ENCODE peak calls at places on chromosomes 4 and X, in ten cellular contexts. J is breast epithelium, H is SK-N-SH, U is endothelial cell of umbilical vein, Y is HCT116, F is suprapubic skin, W is transverse colon, R is GM23338, M is HL-60, C is HepG2. D is an unnamed sample.

GRCh38 chrX:38052096-38052495 is 45.7 kb downstream of the SYTL5 start:
- DNase-seq in J (no peak), H (no peak), U (peak; percentile 35), Y (peak; percentile 56), F (no peak), W (no peak), R (no peak), M (no peak), C (no peak), D (no peak)

GRCh38 chr4:157992038-157992706 is 180.7 kb downstream of the GASK1B start:
- DNase-seq in J (no peak), H (peak; percentile 10), U (peak; percentile 92), Y (peak; percentile 73), F (no peak), W (no peak), R (peak; percentile 84), M (peak; percentile 60), C (peak; percentile 60), D (no peak)

GRCh38 chr4:74014332-74014731 is 15.9 kb upstream of the CXCL5 start:
- DNase-seq in J (no peak), H (no peak), U (no peak), Y (no peak), F (no peak), W (no peak), R (no peak), M (no peak), C (no peak), D (no peak)

GRCh38 chr4:35175487-35175886 is 1068.8 kb downstream of the ARAP2 start:
- DNase-seq in J (no peak), H (no peak), U (no peak), Y (no peak), F (no peak), W (no peak), R (no peak), M (no peak), C (no peak), D (no peak)

GRCh38 chrX:31376408-31376807 is 304.6 kb upstream of the FTHL17 start:
- DNase-seq in J (no peak), H (no peak), U (no peak), Y (no peak), F (no peak), W (no peak), R (no peak), M (no peak), C (no peak), D (no peak)

GRCh38 chrX:102958794-102959193 is 21.7 kb downstream of the RAB40AL start:
- DNase-seq in J (no peak), H (no peak), U (no peak), Y (no peak), F (no peak), W (no peak), R (no peak), M (no peak), C (no peak), D (no peak)

GRCh38 chr4:117560329-117560728 is 474.0 kb upstream of the NDST3 start:
- DNase-seq in J (no peak), H (no peak), U (peak; percentile 11), Y (peak; percentile 7), F (no peak), W (no peak), R (peak; percentile 4), M (no peak), C (no peak), D (peak; percentile 50)

GRCh38 chr4:102168580-102168979 is 176.7 kb downstream of the SLC39A8 start:
- DNase-seq in J (no peak), H (no peak), U (no peak), Y (no peak), F (no peak), W (no peak), R (no peak), M (no peak), C (no peak), D (no peak)

GRCh38 chr4:128228778-128229457 is 58.7 kb downstream of the PGRMC2 start:
- DNase-seq in J (no peak), H (peak; percentile 11), U (no peak), Y (no peak), F (no peak), W (no peak), R (no peak), M (no peak), C (no peak), D (no peak)

GRCh38 chr4:16029329-16029728 is 54.5 kb downstream of the PROM1 start:
- DNase-seq in J (no peak), H (no peak), U (no peak), Y (no peak), F (no peak), W (no peak), R (peak; percentile 61), M (no peak), C (peak; percentile 37), D (no peak)

GRCh38 chr4:5019796-5020195 is 538 bp upstream of the CYTL1 start:
- DNase-seq in J (no peak), H (peak; percentile 48), U (no peak), Y (no peak), F (no peak), W (no peak), R (peak; percentile 39), M (no peak), C (no peak), D (no peak)

GRCh38 chrX:13250831-13251612 is 68.8 kb downstream of the ATXN3L start:
- DNase-seq in J (no peak), H (no peak), U (peak; percentile 89), Y (no peak), F (no peak), W (no peak), R (no peak), M (peak; percentile 84), C (no peak), D (no peak)

GRCh38 chr4:90207887-90208454 is 80.8 kb downstream of the CCSER1 start:
- DNase-seq in J (no peak), H (no peak), U (no peak), Y (no peak), F (no peak), W (no peak), R (peak; percentile 22), M (no peak), C (no peak), D (no peak)

DNA sequence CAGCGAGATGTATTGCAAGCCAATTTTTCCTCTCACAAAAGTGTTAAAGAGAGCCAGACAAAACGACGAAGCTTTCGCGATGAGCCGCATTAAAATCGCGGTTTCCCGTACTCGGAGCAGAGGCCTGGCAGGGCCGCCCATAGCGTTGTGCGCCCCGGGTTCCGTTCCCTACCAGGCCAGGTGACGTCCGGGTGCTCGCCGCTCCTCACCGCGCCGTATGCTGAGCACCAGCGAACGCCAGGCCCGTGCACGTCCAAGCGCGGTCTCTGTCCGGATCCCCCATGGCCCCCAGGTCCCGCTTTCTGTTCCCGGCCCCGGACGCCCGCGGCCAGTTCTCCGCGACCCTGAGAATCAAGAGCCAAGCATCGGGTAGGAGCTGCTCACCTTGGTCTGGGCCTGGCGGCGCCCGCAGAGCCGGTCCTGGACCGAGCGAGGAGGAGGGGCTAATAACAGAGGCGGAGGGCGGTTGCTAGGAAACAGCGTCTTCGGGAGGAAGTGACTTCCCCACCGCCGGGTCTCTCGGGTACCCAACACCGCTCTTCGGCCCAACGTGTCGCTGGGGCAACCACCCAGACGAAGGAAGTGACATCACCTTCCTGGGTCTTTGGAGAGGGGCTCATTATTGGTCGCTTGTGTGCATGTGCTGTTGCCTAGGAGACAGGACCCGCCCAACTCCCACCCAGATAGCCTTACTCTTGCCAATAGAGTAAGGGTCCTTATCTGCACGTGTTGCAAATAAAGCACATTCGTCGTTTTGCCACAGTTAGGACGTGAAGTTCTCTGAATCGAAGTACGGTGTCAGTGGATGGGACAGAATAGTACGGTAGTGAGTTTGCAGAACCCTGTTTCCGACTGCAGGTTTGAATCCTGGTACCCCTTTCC is at the start of gene MAP9:
- DNase-seq in J (peak; percentile 81), H (peak; percentile 93), U (peak; percentile 38), Y (no peak), F (peak; percentile 84), W (peak; percentile 76), R (peak; percentile 99), M (no peak), C (no peak), D (peak; percentile 68)
- TF ChIP-seq POLR2AphosphoS5 in J (no peak), H (peak; percentile 74), U (no peak), Y (no peak), F (no peak), W (no peak), R (peak; percentile 77), M (no peak), C (no peak), D (no peak)

GRCh38 chr4:40202474-40202873 is 5.6 kb downstream of the RHOH start:
- DNase-seq in J (no peak), H (no peak), U (no peak), Y (no peak), F (no peak), W (no peak), R (no peak), M (no peak), C (no peak), D (no peak)
- H3K27ac ChIP-seq in J (no peak overlapping the region), H (no peak overlapping the region), U (no peak overlapping the region), Y (no peak overlapping the region), F (no peak overlapping the region), W (peak overlapping the region; percentile 79), R (no peak overlapping the region), M (peak overlapping the region; percentile 40), C (no peak overlapping the region), D (peak overlapping the region; percentile 99)

DNA sequence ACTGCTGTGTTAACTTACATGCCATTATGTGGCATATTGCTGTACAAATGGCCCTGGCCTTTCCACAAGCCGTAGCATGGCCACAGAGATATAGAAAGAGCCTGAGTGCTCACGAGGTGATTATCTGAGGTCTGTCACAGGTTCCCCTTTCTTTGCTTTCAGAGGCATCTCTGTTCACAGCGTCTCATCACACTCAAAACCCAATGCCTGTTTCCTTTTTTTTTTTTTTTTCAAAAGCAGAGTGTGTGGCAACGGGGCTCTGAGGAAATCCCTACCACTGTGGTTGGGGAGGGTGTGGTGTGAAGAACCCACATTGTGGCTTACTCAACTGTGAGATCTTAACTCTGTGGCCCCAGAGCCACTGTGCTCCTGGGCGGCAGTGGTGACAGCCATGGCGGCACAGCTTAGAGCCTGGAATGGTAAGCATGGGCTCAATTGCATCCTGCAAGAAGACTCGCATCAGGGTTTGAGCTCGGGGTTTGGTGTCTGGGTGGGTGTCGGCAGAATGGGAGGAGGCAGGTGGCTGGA is 30.8 kb downstream of the RTL5 start:
- DNase-seq in J (no peak), H (no peak), U (no peak), Y (no peak), F (no peak), W (peak; percentile 41), R (no peak), M (peak; percentile 78), C (no peak), D (no peak)
- H3K4me3 ChIP-seq in J (no peak overlapping the region), H (no peak overlapping the region), U (no peak overlapping the region), Y (no peak overlapping the region), F (no peak overlapping the region), W (no peak overlapping the region), R (no peak overlapping the region), M (peak overlapping the region; percentile 35), C (no peak overlapping the region), D (no peak overlapping the region)

DNA sequence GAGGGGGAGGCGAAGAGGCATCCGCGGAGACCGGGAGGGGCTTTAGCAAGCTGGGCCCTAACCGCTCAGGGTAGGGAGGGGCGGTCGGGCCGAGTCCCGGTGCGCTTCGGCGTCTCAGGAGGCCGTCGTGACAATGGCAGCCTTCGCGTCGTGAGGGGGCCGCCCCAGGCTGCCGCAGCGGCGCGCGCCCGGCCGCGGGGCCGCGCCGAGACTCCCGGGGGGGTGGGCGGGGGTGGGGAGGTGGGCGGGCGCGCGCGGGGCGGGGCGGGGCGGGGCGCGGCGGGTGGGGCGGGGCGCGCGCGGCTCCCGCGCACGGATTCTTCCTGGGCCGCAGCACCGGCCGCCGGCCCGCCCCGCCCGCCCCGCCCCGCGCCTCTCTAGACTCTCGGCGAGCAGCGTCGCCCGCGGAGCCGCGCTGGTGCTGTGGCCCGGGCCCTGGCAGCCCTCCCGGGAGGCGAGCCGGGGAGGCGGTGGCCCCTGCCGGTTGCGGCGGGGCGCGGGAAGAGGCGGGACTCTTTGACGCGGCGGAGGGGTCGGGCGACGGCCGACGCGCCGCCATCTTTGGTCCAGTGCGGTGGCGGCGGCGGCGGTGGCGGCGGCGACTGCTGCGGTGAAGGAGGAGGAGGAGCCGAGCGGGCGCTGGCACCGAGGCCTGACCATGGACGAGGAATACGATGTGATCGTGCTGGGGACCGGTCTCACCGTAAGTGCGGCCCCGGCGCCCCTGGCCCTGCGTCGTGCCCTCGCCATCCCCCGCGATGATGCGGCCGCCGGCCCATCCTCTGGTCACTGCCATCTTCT is at the start of gene GDI1:
- DNase-seq in J (no peak), H (peak; percentile 91), U (no peak), Y (no peak), F (no peak), W (peak; percentile 36), R (peak; percentile 70), M (no peak), C (no peak), D (no peak)
- TF ChIP-seq POLR2AphosphoS5 in J (peak; percentile 30), H (no peak), U (peak; percentile 38), Y (peak; percentile 54), F (no peak), W (peak; percentile 52), R (peak; percentile 41), M (no peak), C (no peak), D (peak; percentile 39)

D was measured in SK-N-MC.